ENCODE peak calls at places on chromosomes 16 and 17, in seven cellular contexts. F is pancreas; C is MM.1S; O is stomach; R is germinal center; N is H54; V is activated CD4-positive, alpha-beta T cell treated with anti-CD3 and anti-CD28 coated beads for 36 hours. G is an unnamed sample.

GRCh38 chr16:55323637-55324490 is at the start of gene IRX6:
- DNase-seq in N (peak), F (peak), R (no peak), O (no peak), C (no peak), V (peak), G (no peak)

GRCh38 chr17:19331134-19331533 is 31.4 kb downstream of the B9D1 start:
- DNase-seq in O (peak), R (no peak), F (no peak), C (no peak), N (peak), V (no peak), G (no peak)

GRCh38 chr17:14813649-14814048 is 451.5 kb downstream of the PMP22 start:
- DNase-seq in V (peak), F (no peak), C (no peak), N (no peak), R (peak), O (no peak), G (peak)

GRCh38 chr17:48231995-48232729 is 124.6 kb downstream of the SNX11 start:
- DNase-seq in N (no peak), F (no peak), C (no peak), O (no peak), R (no peak), V (no peak), G (no peak)

GRCh38 chr16:11372073-11372923 is 27.0 kb downstream of the RMI2 start:
- DNase-seq in O (no peak), V (no peak), N (no peak), R (no peak), F (no peak), C (no peak), G (no peak)

GRCh38 chr16:67917852-67918236 is 13.8 kb downstream of the CTRL start:
- DNase-seq in C (no peak), N (peak), O (no peak), F (no peak), R (no peak), V (peak), G (peak)

GRCh38 chr17:17200311-17200710 is 5.8 kb downstream of the PLD6 start:
- DNase-seq in V (no peak), R (no peak), C (no peak), F (no peak), N (no peak), O (no peak), G (no peak)

GRCh38 chr17:77315010-77315409 is 174.2 kb downstream of the SEC14L1 start:
- DNase-seq in N (no peak), F (peak), C (no peak), V (no peak), R (no peak), O (no peak), G (no peak)

GRCh38 chr17:45782889-45783592 is 1.1 kb upstream of the CRHR1 start:
- DNase-seq in N (no peak), F (no peak), V (peak), O (no peak), C (no peak), R (peak), G (no peak)

GRCh38 chr17:56624315-56624714 is 30.8 kb downstream of the NOG start:
- DNase-seq in C (no peak), R (no peak), V (no peak), O (no peak), N (no peak), F (no peak), G (peak)

GRCh38 chr16:69513180-69513966 is 52.4 kb upstream of the NFAT5 start:
- DNase-seq in F (no peak), O (no peak), R (no peak), V (no peak), C (no peak), N (peak), G (no peak)

GRCh38 chr17:73545633-73546032 is 98.6 kb downstream of the SDK2 start:
- DNase-seq in F (peak), O (no peak), R (no peak), C (no peak), N (no peak), V (no peak), G (no peak)

GRCh38 chr16:80175011-80175410 is 365.8 kb upstream of the DYNLRB2 start:
- DNase-seq in F (no peak), C (no peak), R (no peak), O (no peak), N (no peak), V (no peak), G (no peak)

GRCh38 chr16:3638916-3639644 is 15.4 kb upstream of the DNASE1 start:
- DNase-seq in V (no peak), F (no peak), R (no peak), O (peak), N (no peak), C (no peak), G (no peak)

GRCh38 chr16:28478511-28479180 is 6.5 kb upstream of the NPIPB7 start:
- DNase-seq in N (no peak), V (no peak), F (peak), C (no peak), O (no peak), R (no peak), G (no peak)

GRCh38 chr17:69175812-69176517 is 34.3 kb upstream of the ABCA6 start:
- DNase-seq in F (no peak), R (no peak), C (no peak), N (no peak), V (no peak), O (no peak), G (peak)

GRCh38 chr17:4394208-4395110 is 28.0 kb upstream of the UBE2G1 start:
- DNase-seq in C (no peak), F (no peak), R (no peak), O (no peak), N (no peak), V (no peak), G (no peak)

GRCh38 chr16:67260426-67261063 is 11.8 kb downstream of the SLC9A5 start:
- DNase-seq in N (no peak), R (no peak), F (no peak), V (peak), O (peak), C (peak), G (peak)

GRCh38 chr17:81567191-81567590 is 15.0 kb upstream of the FAAP100 start:
- DNase-seq in O (no peak), V (no peak), N (no peak), C (no peak), R (no peak), F (peak), G (no peak)

GRCh38 chr17:82267575-82268379 is 5.7 kb downstream of the CSNK1D start:
- DNase-seq in C (no peak), V (peak), F (peak), R (no peak), N (peak), O (peak), G (peak)

GRCh38 chr16:86044241-86044671 is 145.3 kb downstream of the IRF8 start:
- DNase-seq in V (peak), N (peak), F (no peak), R (peak), O (peak), C (no peak), G (peak)

GRCh38 chr16:381788-382717 is at the start of gene PGAP6:
- DNase-seq in O (peak), F (peak), N (peak), R (peak), V (peak), C (peak), G (peak)

GRCh38 chr17:65163990-65164495 is 26.9 kb downstream of the RGS9 start:
- DNase-seq in N (peak), F (no peak), R (peak), V (peak), C (no peak), O (peak), G (peak)

GRCh38 chr17:61409301-61410099 is 9.9 kb downstream of the TBX2 start:
- DNase-seq in O (peak), N (peak), R (peak), F (peak), V (peak), C (peak), G (peak)

GRCh38 chr16:27526169-27526568 is 23.5 kb downstream of the GTF3C1 start:
- DNase-seq in N (no peak), V (peak), F (no peak), R (no peak), C (no peak), O (peak), G (no peak)

GRCh38 chr17:77269696-77270681 is 129.2 kb downstream of the SEC14L1 start:
- DNase-seq in O (no peak), R (no peak), C (no peak), N (no peak), F (peak), V (no peak), G (no peak)

GRCh38 chr17:63652106-63652505 is 29.9 kb downstream of the MAP3K3 start:
- DNase-seq in F (no peak), V (no peak), R (no peak), N (no peak), O (no peak), C (no peak), G (no peak)

GRCh38 chr17:81512560-81512983 is at the start of gene ACTG1:
- DNase-seq in F (peak), V (peak), O (peak), R (peak), N (peak), C (peak), G (peak)

GRCh38 chr16:87602005-87602790 is at the start of gene JPH3:
- DNase-seq in R (no peak), F (no peak), N (no peak), C (no peak), V (peak), O (no peak), G (no peak)

GRCh38 chr17:64357191-64357981 is 33.3 kb downstream of the PECAM1 start:
- DNase-seq in V (no peak), C (no peak), R (no peak), O (no peak), N (peak), F (no peak), G (peak)

G was measured in NB4.